ENCODE peak calls at places on chromosomes 4 and X, in five cellular contexts. One of them, this sample, is unnamed.

GRCh38 chr4:105140684-105141490 is 5.8 kb upstream of the TET2 start:
- DNase-seq in AG04450: no peak
- DNase-seq in ascending aorta: no peak
- DNase-seq in BE2C: peak
- DNase-seq in testis: peak
- DNase-seq in this sample: no peak

GRCh38 chr4:94758141-94758699 is 465 bp downstream of the BMPR1B start:
- DNase-seq in BE2C: peak
- DNase-seq in ascending aorta: no peak
- DNase-seq in AG04450: no peak
- DNase-seq in testis: peak
- DNase-seq in this sample: no peak

GRCh38 chr4:8701101-8702019 is 108.8 kb downstream of the CPZ start:
- DNase-seq in ascending aorta: no peak
- DNase-seq in testis: no peak
- DNase-seq in AG04450: no peak
- DNase-seq in BE2C: peak
- DNase-seq in this sample: no peak

GRCh38 chrX:30821116-30821515 is 67.9 kb downstream of the TAB3 start:
- DNase-seq in testis: no peak
- DNase-seq in BE2C: no peak
- DNase-seq in ascending aorta: no peak
- DNase-seq in AG04450: no peak
- DNase-seq in this sample: no peak

GRCh38 chr4:23889368-23889767 is 479 bp downstream of the PPARGC1A start:
- DNase-seq in BE2C: no peak
- DNase-seq in ascending aorta: no peak
- DNase-seq in AG04450: no peak
- DNase-seq in testis: no peak
- DNase-seq in this sample: no peak

GRCh38 chrX:56268888-56269287 is 36.7 kb downstream of the KLF8 start:
- DNase-seq in BE2C: no peak
- DNase-seq in testis: no peak
- DNase-seq in ascending aorta: no peak
- DNase-seq in AG04450: no peak
- DNase-seq in this sample: no peak

GRCh38 chr4:41360214-41360910 is 103.6 kb downstream of the UCHL1 start:
- DNase-seq in ascending aorta: peak
- DNase-seq in AG04450: no peak
- DNase-seq in BE2C: peak
- DNase-seq in testis: peak
- DNase-seq in this sample: no peak

GRCh38 chrX:68983004-68983857 is 154.4 kb downstream of the EFNB1 start:
- DNase-seq in testis: no peak
- DNase-seq in BE2C: no peak
- DNase-seq in AG04450: no peak
- DNase-seq in ascending aorta: no peak
- DNase-seq in this sample: no peak

GRCh38 chrX:13622565-13622964 is 30.4 kb upstream of the TCEANC start:
- DNase-seq in ascending aorta: no peak
- DNase-seq in testis: no peak
- DNase-seq in BE2C: no peak
- DNase-seq in AG04450: no peak
- DNase-seq in this sample: no peak

GRCh38 chrX:16573781-16574180 is 76.2 kb upstream of the S100G start:
- DNase-seq in AG04450: no peak
- DNase-seq in ascending aorta: no peak
- DNase-seq in BE2C: no peak
- DNase-seq in testis: no peak
- DNase-seq in this sample: no peak

GRCh38 chrX:113929004-113929403 is 654.9 kb upstream of the HTR2C start:
- DNase-seq in BE2C: peak
- DNase-seq in testis: peak
- DNase-seq in AG04450: no peak
- DNase-seq in ascending aorta: no peak
- DNase-seq in this sample: peak

GRCh38 chr4:89491731-89492235 is 184.2 kb upstream of the GPRIN3 start:
- DNase-seq in testis: no peak
- DNase-seq in ascending aorta: no peak
- DNase-seq in BE2C: no peak
- DNase-seq in AG04450: no peak
- DNase-seq in this sample: no peak

GRCh38 chr4:4856071-4857000 is 3.1 kb upstream of the MSX1 start:
- DNase-seq in BE2C: peak
- DNase-seq in testis: no peak
- DNase-seq in AG04450: no peak
- DNase-seq in ascending aorta: no peak
- DNase-seq in this sample: no peak

DNA sequence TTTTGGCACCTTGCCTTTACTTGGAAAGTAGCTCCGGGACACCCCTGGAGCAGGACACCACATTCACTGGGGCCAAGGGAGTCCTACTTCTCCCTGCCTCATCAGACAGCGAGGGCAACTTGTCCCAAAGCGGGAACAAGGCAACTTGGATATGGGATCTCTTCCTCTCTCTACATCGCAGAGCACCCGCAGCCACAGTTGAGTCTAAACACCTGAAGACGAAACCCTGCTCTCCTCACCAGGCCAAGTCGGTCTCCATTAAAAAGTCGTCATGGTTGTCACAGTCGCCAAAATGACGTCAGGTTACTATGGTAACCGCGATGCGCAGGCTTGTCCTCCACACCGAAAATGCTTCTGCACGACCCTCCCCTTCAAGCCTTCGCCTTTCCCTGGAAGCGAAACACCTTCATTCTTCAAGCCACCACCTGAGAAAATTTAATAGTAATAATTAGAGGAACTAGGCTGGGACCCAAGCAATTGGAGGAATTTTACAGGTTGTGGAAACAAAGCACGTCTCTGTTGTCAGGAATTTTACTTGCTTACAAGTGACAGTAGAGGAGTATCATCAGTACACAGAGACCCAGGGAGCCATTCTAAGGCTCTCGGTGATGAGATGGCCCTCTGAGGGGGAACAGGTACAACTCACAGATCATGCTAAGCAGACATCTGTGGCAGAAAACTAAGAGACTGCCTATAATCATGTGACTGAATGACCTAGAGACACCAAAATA is 30.5 kb upstream of the TCEAL4 start:
- DNase-seq in BE2C: peak
- DNase-seq in AG04450: peak
- DNase-seq in testis: peak
- DNase-seq in ascending aorta: no peak
- DNase-seq in this sample: no peak
- H3K4me3 ChIP-seq in BE2C: peak
- H3K4me3 ChIP-seq in AG04450: peak
- H3K4me3 ChIP-seq in testis: peak
- H3K4me3 ChIP-seq in ascending aorta: peak
- H3K4me3 ChIP-seq in this sample: peak

GRCh38 chr4:156378053-156378665 is 424.5 kb upstream of the CTSO start:
- DNase-seq in ascending aorta: no peak
- DNase-seq in testis: peak
- DNase-seq in AG04450: peak
- DNase-seq in BE2C: no peak
- DNase-seq in this sample: no peak
- TF ChIP-seq CTCF in ascending aorta: peak
- TF ChIP-seq CTCF in testis: peak
- TF ChIP-seq CTCF in AG04450: peak
- TF ChIP-seq CTCF in BE2C: peak
- TF ChIP-seq CTCF in this sample: peak

DNA sequence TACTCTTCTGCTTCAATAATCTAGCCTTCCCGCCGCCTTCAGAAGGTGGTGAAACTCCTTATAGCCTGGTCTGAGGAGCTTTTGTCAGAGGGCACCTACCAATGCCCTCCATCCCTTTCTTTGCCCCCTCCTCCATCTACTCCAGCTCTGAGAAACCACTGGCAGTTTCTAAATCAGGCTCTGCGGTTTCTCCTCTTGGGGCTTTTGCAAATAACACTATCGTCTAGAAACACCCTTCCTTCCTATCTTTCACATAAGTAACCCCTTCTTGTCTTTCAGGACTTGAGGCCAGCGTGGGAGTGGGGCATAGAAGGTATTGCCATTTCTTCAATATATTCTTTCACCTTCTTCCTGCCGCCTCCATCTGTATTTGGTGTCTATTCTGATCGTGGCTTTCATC is 1.2 kb upstream of the EFHC2 start:
- DNase-seq in BE2C: no peak
- DNase-seq in ascending aorta: no peak
- DNase-seq in AG04450: no peak
- DNase-seq in testis: no peak
- DNase-seq in this sample: no peak
- H3K4me3 ChIP-seq in BE2C: no peak
- H3K4me3 ChIP-seq in ascending aorta: no peak
- H3K4me3 ChIP-seq in AG04450: no peak
- H3K4me3 ChIP-seq in testis: no peak
- H3K4me3 ChIP-seq in this sample: no peak

GRCh38 chr4:154854362-154854761 is 73.3 kb downstream of the RBM46 start:
- DNase-seq in testis: no peak
- DNase-seq in ascending aorta: no peak
- DNase-seq in BE2C: no peak
- DNase-seq in AG04450: no peak
- DNase-seq in this sample: no peak
- TF ChIP-seq CTCF in testis: peak
- TF ChIP-seq CTCF in ascending aorta: no peak
- TF ChIP-seq CTCF in BE2C: peak
- TF ChIP-seq CTCF in AG04450: peak
- TF ChIP-seq CTCF in this sample: peak

DNA sequence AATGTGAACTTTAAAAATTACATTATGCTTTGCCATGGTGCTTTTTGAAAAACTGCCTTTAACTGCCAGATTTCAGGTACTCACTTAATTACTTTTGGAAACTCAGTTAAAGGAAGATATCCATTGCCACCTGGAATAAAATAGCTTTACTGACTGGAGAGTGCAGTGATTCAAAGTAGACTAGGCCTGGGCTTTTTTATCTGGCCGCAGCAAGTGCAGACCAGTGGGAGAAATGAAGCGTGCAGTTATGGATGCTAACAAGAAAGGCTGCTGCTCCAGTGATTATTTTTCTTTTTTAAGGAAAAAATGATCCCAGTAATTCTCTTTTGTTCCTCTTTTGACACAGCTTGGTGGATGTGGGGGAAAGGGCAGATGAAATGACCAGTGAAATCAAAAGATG is 1.3 kb downstream of the SCARB2 start:
- DNase-seq in testis: no peak
- DNase-seq in ascending aorta: no peak
- DNase-seq in AG04450: no peak
- DNase-seq in BE2C: no peak
- DNase-seq in this sample: no peak
- H3K4me3 ChIP-seq in testis: peak
- H3K4me3 ChIP-seq in ascending aorta: peak
- H3K4me3 ChIP-seq in AG04450: peak
- H3K4me3 ChIP-seq in BE2C: peak
- H3K4me3 ChIP-seq in this sample: peak

This sample was measured in retinal pigment epithelial cell.